ENCODE peak calls at places on chromosomes 12 and 14, in eight cellular contexts. W, Z, R, U, O, G, M and Q are unnamed samples.

GRCh38 chr12:12510141-12510540 is 52.5 kb downstream of the DUSP16 start:
- DNase-seq in U (peak), R (no peak), W (no peak), Z (no peak), G (peak), M (peak), O (no peak), Q (peak)

GRCh38 chr12:103679771-103680170 is 92.7 kb downstream of the STAB2 start:
- DNase-seq in R (no peak), M (no peak), U (no peak), O (no peak), W (no peak), G (no peak), Z (no peak), Q (no peak)

GRCh38 chr14:61126083-61126962 is 145.3 kb downstream of the SLC38A6 start:
- DNase-seq in O (no peak), W (no peak), Z (no peak), M (no peak), G (no peak), U (no peak), R (no peak), Q (peak)

GRCh38 chr14:106107703-106108102 is 581.3 kb downstream of the TMEM121 start:
- DNase-seq in M (no peak), Z (no peak), O (no peak), G (no peak), U (no peak), W (no peak), R (no peak), Q (no peak)

GRCh38 chr14:56413721-56414120 is 165.9 kb upstream of the TMEM260 start:
- DNase-seq in G (no peak), O (no peak), R (no peak), M (no peak), W (no peak), U (no peak), Z (no peak), Q (no peak)

GRCh38 chr12:120218680-120219606 is 18.0 kb upstream of the RPLP0 start:
- DNase-seq in Z (no peak), W (no peak), O (no peak), R (no peak), G (no peak), M (no peak), U (no peak), Q (no peak)

GRCh38 chr12:13258212-13258611 is 61.7 kb downstream of the EMP1 start:
- DNase-seq in O (no peak), Z (no peak), M (no peak), W (no peak), R (no peak), U (no peak), G (no peak), Q (no peak)

GRCh38 chr12:62722971-62723680 is 211.8 kb downstream of the PPM1H start:
- DNase-seq in R (no peak), M (no peak), O (no peak), W (no peak), Z (no peak), G (peak), U (peak), Q (no peak)

GRCh38 chr12:40390980-40391379 is 166.2 kb downstream of the LRRK2 start:
- DNase-seq in U (no peak), M (no peak), R (no peak), W (no peak), Z (no peak), G (no peak), O (no peak), Q (no peak)

GRCh38 chr14:22231022-22231421 is 358.0 kb downstream of the DAD1 start:
- DNase-seq in M (no peak), U (no peak), R (no peak), W (no peak), G (no peak), O (no peak), Z (no peak), Q (no peak)

GRCh38 chr12:2614341-2614740 is 180.4 kb upstream of the FKBP4 start:
- DNase-seq in M (peak), U (no peak), G (peak), Z (no peak), W (no peak), R (no peak), O (no peak), Q (no peak)

GRCh38 chr12:6374028-6374780 is 1.2 kb downstream of the SCNN1A start:
- DNase-seq in R (no peak), O (no peak), G (no peak), U (no peak), W (no peak), M (no peak), Z (no peak), Q (no peak)

GRCh38 chr12:115413626-115414025 is 729.7 kb upstream of the TBX3 start:
- DNase-seq in U (no peak), Z (no peak), O (no peak), R (no peak), G (no peak), W (no peak), M (no peak), Q (no peak)

GRCh38 chr14:78950654-78951053 is 780.5 kb downstream of the NRXN3 start:
- DNase-seq in M (no peak), R (no peak), Z (no peak), U (peak), W (no peak), O (no peak), G (peak), Q (peak)

GRCh38 chr14:97180304-97181200 is 383.4 kb downstream of the VRK1 start:
- DNase-seq in G (peak), Z (no peak), O (no peak), M (peak), R (no peak), U (peak), W (no peak), Q (peak)

GRCh38 chr12:5432011-5432400 is at the start of gene NTF3:
- DNase-seq in U (peak), M (peak), W (no peak), O (peak), G (peak), R (peak), Z (no peak), Q (no peak)

GRCh38 chr12:617304-617915 is 45.8 kb downstream of the NINJ2 start:
- DNase-seq in W (no peak), U (no peak), M (no peak), O (no peak), R (no peak), G (peak), Z (no peak), Q (peak)

GRCh38 chr14:34888186-34888585 is 13.0 kb upstream of the BAZ1A start:
- DNase-seq in R (no peak), Z (no peak), U (no peak), W (no peak), M (no peak), G (no peak), O (no peak), Q (no peak)

GRCh38 chr12:45351921-45352670 is 136.2 kb downstream of the ANO6 start:
- DNase-seq in G (no peak), U (no peak), Z (no peak), M (no peak), W (no peak), R (no peak), O (no peak), Q (no peak)

GRCh38 chr12:62158416-62159360 is 101.5 kb upstream of the USP15 start:
- DNase-seq in R (no peak), W (no peak), U (no peak), M (no peak), Z (no peak), O (no peak), G (no peak), Q (no peak)

GRCh38 chr12:5456906-5457305 is 25.0 kb downstream of the NTF3 start:
- DNase-seq in Z (no peak), U (peak), R (no peak), O (no peak), W (no peak), M (peak), G (peak), Q (peak)

GRCh38 chr14:33432407-33433023 is 493.8 kb downstream of the NPAS3 start:
- DNase-seq in O (peak), G (peak), U (peak), W (no peak), M (peak), R (no peak), Z (peak), Q (peak)

GRCh38 chr12:72081787-72082186 is 143.1 kb downstream of the TPH2 start:
- DNase-seq in U (no peak), W (no peak), R (no peak), O (no peak), M (no peak), Z (no peak), G (peak), Q (no peak)

GRCh38 chr12:32264995-32265394 is 134.4 kb upstream of the FGD4 start:
- DNase-seq in W (no peak), U (no peak), Z (no peak), G (peak), O (no peak), M (no peak), R (no peak), Q (peak)